ENCODE peak calls at places on chromosomes 7 and 10, in eight cellular contexts. F is spleen, B is HCT116, L is transverse colon, H is prostate gland, W is thyroid gland, N is ovary, D is right lobe of liver. R is an unnamed sample.

GRCh38 chr7:17758008-17758407 is 182.3 kb downstream of the SNX13 start:
- DNase-seq in W (no peak), L (no peak), B (no peak), F (no peak), N (no peak), D (no peak), H (no peak), R (no peak)

GRCh38 chr7:104956753-104957450 is 57.1 kb upstream of the KMT2E start:
- DNase-seq in N (no peak), W (no peak), L (no peak), B (no peak), D (no peak), F (no peak), H (no peak), R (no peak)

GRCh38 chr10:32197423-32197822 is 141.2 kb upstream of the KIF5B start:
- DNase-seq in B (no peak), D (no peak), N (no peak), L (no peak), F (no peak), W (no peak), H (no peak), R (no peak)

GRCh38 chr7:22001345-22002004 is 55.8 kb upstream of the CDCA7L start:
- DNase-seq in W (no peak), D (no peak), F (no peak), H (peak), N (no peak), B (peak), L (no peak), R (no peak)

GRCh38 chr7:131284702-131285419 is 42.8 kb upstream of the MKLN1 start:
- DNase-seq in D (no peak), F (no peak), H (peak), L (no peak), W (peak), B (no peak), N (peak), R (peak)

GRCh38 chr10:71790749-71791440 is 17.6 kb upstream of the VSIR start:
- DNase-seq in B (no peak), L (no peak), F (no peak), H (no peak), N (no peak), D (no peak), W (no peak), R (no peak)

GRCh38 chr10:44968101-44968886 is 8.7 kb downstream of the RASSF4 start:
- DNase-seq in D (no peak), W (no peak), H (no peak), L (no peak), B (no peak), N (no peak), F (peak), R (no peak)

GRCh38 chr7:42868456-42868855 is 43.4 kb downstream of the C7orf25 start:
- DNase-seq in D (no peak), H (no peak), L (no peak), N (no peak), W (no peak), F (no peak), B (no peak), R (no peak)

GRCh38 chr10:20466731-20467130 is 430.4 kb downstream of the NEBL start:
- DNase-seq in H (no peak), W (no peak), L (no peak), F (no peak), D (no peak), N (no peak), B (no peak), R (no peak)

GRCh38 chr7:3588341-3588740 is 287.3 kb downstream of the SDK1 start:
- DNase-seq in B (no peak), W (no peak), F (no peak), N (no peak), D (no peak), L (no peak), H (no peak), R (no peak)

GRCh38 chr10:91048380-91048779 is 127.5 kb upstream of the ANKRD1 start:
- DNase-seq in H (no peak), W (no peak), L (no peak), B (no peak), D (no peak), F (no peak), N (no peak), R (no peak)

GRCh38 chr7:135884495-135885237 is 92.5 kb downstream of the MTPN start:
- DNase-seq in H (no peak), N (no peak), L (no peak), B (no peak), W (peak), D (no peak), F (no peak), R (no peak)

GRCh38 chr10:13684252-13684791 is 97.6 kb downstream of the PRPF18 start:
- DNase-seq in N (peak), D (no peak), F (peak), W (peak), H (peak), B (no peak), L (peak), R (peak)

GRCh38 chr7:6462094-6462493 is 14.3 kb upstream of the DAGLB start:
- DNase-seq in D (no peak), F (no peak), H (no peak), B (no peak), L (no peak), N (no peak), W (no peak), R (no peak)

GRCh38 chr7:6640246-6640721 is 3.2 kb downstream of the ZNF316 start:
- DNase-seq in N (no peak), L (no peak), D (no peak), W (no peak), B (no peak), H (no peak), F (no peak), R (peak)

GRCh38 chr7:42193457-42194111 is 43.4 kb downstream of the GLI3 start:
- DNase-seq in W (no peak), H (no peak), L (no peak), N (no peak), F (no peak), B (no peak), D (no peak), R (no peak)

GRCh38 chr7:91894781-91895480 is 14.4 kb upstream of the MTERF1 start:
- DNase-seq in W (no peak), H (no peak), L (no peak), D (no peak), B (no peak), F (no peak), N (no peak), R (no peak)

GRCh38 chr10:89426230-89426868 is 12.0 kb downstream of the IFIT5 start:
- DNase-seq in W (no peak), B (no peak), F (no peak), H (no peak), L (no peak), D (no peak), N (no peak), R (peak)

GRCh38 chr10:122660696-122661095 is 39.0 kb downstream of the C10orf120 start:
- DNase-seq in F (peak), N (no peak), L (no peak), W (no peak), B (no peak), D (no peak), H (no peak), R (no peak)

GRCh38 chr7:106050002-106050742 is 61.9 kb downstream of the SYPL1 start:
- DNase-seq in L (no peak), W (no peak), N (peak), H (no peak), B (no peak), F (no peak), D (no peak), R (peak)

GRCh38 chr10:59433720-59434428 is 71.5 kb upstream of the FAM13C start:
- DNase-seq in L (no peak), W (no peak), B (no peak), N (no peak), H (no peak), F (no peak), D (no peak), R (no peak)

GRCh38 chr7:80369321-80369720 is 142.5 kb downstream of the GNAT3 start:
- DNase-seq in F (no peak), B (no peak), N (no peak), L (no peak), W (no peak), D (no peak), H (no peak), R (no peak)

GRCh38 chr7:76303057-76303828 is 770 bp downstream of the HSPB1 start:
- DNase-seq in H (peak), W (peak), B (peak), D (peak), L (peak), F (peak), N (peak), R (peak)
- TF ChIP-seq POLR2A in H (peak), W (no peak), B (no peak), D (peak), L (no peak), F (no peak), N (peak), R (peak)

DNA sequence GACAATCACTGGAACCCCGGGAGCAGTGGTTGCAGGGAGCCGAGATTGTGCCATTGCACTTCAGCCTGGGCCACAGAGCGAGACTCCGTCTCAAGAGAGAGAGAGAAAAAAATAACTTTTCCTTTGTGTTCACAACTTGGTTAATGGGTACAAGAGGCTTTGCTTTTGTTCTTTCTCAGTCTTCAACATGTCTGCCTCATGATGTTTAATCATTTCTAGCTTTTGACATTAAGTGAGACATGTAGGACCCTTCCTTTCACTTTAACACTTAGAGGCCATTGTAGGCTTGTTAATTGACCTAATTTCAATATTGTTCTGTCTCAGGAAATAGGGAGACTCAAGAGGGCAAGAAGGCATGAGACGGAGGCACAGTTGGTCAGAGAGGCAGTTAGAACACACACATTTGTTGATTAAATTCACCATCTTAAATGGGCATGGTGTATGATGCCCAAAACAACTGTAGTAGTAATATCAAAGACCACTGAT is 9.3 kb upstream of the CRCP start:
- DNase-seq in D (no peak), H (no peak), N (peak), W (no peak), F (no peak), L (no peak), B (no peak), R (no peak)
- TF ChIP-seq POLR2A in D (no peak), H (no peak), N (no peak), W (no peak), F (no peak), L (no peak), B (no peak), R (no peak)

GRCh38 chr7:66681491-66682349 is 53.0 kb downstream of the KCTD7 start:
- DNase-seq in D (peak), B (peak), W (peak), N (peak), F (peak), H (peak), L (peak), R (peak)
- TF ChIP-seq POLR2A in D (peak), B (peak), W (peak), N (peak), F (peak), H (peak), L (peak), R (peak)

GRCh38 chr7:100093925-100094486 is 5.2 kb downstream of the COPS6 start:
- DNase-seq in F (no peak), D (no peak), B (no peak), N (no peak), W (no peak), L (no peak), H (no peak), R (no peak)
- TF ChIP-seq POLR2A in F (no peak), D (no peak), B (no peak), N (no peak), W (no peak), L (no peak), H (no peak), R (no peak)

GRCh38 chr10:22436526-22436892 is 91.2 kb downstream of the SPAG6 start:
- DNase-seq in H (no peak), B (no peak), L (peak), D (no peak), F (no peak), N (no peak), W (no peak), R (no peak)

GRCh38 chr10:22438714-22439113 is 93.4 kb downstream of the SPAG6 start:
- DNase-seq in W (no peak), D (no peak), F (no peak), B (no peak), H (no peak), N (no peak), L (no peak), R (no peak)

GRCh38 chr10:22437620-22438588 is 92.6 kb downstream of the SPAG6 start:
- DNase-seq in N (peak), L (no peak), D (no peak), F (no peak), B (no peak), H (peak), W (no peak), R (no peak)

GRCh38 chr10:22435650-22436049 is 90.4 kb downstream of the SPAG6 start:
- DNase-seq in F (peak), W (no peak), D (no peak), L (peak), B (no peak), N (peak), H (no peak), R (no peak)

DNA sequence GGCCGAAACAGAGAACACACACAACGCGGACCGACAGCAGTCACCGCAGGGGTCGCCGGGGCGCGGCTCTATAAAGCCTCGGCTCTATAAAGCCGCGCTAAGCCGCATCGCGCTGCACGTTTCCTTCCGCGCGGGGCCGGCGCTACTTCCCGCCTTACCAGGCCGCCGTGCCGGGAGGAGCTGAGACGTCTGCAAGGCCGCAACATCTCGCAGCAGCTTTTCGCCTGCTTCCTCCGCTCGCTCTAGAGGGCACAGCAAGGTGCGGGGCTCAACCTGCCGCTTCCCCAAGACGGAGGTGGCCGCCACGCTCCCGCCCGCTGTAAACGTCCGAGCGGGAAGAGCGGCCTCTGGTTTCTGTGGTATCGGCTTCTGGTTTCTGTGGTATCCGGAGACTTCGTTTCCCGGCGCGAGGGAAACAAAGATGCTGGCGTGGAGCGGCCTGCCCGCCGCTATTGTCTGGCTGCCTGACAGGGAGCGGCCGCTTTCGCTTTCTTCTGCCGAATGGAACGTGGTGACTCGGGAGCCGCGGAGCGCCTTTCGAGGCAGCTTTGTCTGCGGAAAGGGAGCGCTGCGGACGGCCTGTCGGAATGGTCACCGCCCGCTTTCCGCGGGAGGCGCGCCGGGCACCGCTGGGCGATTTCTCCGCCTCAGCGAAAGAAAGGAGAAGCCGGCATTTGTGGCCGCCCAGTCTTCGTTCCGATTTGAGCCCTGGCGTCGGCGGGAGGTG is 91.8 kb downstream of the SPAG6 start:
- DNase-seq in W (peak), B (peak), F (peak), L (peak), D (peak), H (peak), N (peak), R (peak)
- TF ChIP-seq POLR2A in W (no peak), B (peak), F (peak), L (peak), D (peak), H (peak), N (peak), R (peak)

GRCh38 chr7:120591-120991 is 71.8 kb upstream of the FAM20C start:
- DNase-seq in H (no peak), N (no peak), D (peak), B (no peak), W (peak), F (no peak), L (no peak), R (no peak)
- TF ChIP-seq POLR2A in H (no peak), N (no peak), D (no peak), B (no peak), W (no peak), F (no peak), L (no peak), R (no peak)

GRCh38 chr7:54812747-54813146 is 53.7 kb upstream of the SEC61G start:
- DNase-seq in B (no peak), N (no peak), L (no peak), W (no peak), F (no peak), H (no peak), D (no peak), R (no peak)

GRCh38 chr7:54811016-54811924 is 52.3 kb upstream of the SEC61G start:
- DNase-seq in L (no peak), B (no peak), W (no peak), N (no peak), H (no peak), D (no peak), F (no peak), R (no peak)

GRCh38 chr7:54813398-54813797 is 54.4 kb upstream of the SEC61G start:
- DNase-seq in D (no peak), H (no peak), B (no peak), W (no peak), L (no peak), N (no peak), F (no peak), R (peak)

GRCh38 chr7:54811925-54812264 is 52.9 kb upstream of the SEC61G start:
- DNase-seq in L (no peak), B (no peak), F (no peak), H (no peak), D (no peak), W (no peak), N (no peak), R (no peak)

DNA sequence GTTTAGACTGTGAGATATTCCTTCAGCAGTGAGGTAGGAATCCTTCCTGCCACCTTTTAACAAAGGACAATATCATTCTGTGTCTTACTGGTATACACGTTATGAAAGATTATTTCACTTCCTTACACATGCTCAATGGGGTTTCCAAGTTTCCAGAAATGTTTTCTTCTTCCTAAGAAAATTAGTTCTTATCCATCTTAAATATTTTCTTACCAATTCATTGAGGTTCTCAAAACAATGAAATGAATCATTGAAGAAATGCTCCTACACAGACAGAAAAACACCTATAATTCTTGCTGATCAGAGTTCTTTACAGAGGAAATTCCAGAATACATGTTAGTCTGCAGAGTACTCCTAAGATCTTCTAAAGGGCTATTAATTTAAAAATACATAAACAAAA is 51.4 kb upstream of the SEC61G start:
- DNase-seq in B (no peak), W (no peak), D (no peak), F (no peak), H (no peak), L (no peak), N (no peak), R (no peak)
- TF ChIP-seq POLR2A in B (no peak), W (no peak), D (no peak), F (no peak), H (no peak), L (no peak), N (no peak), R (no peak)

GRCh38 chr10:34985146-34985545 is 105.0 kb downstream of the CUL2 start:
- DNase-seq in W (no peak), F (no peak), L (no peak), D (no peak), N (no peak), B (no peak), H (no peak), R (no peak)

GRCh38 chr10:34993782-34994181 is 96.4 kb downstream of the CUL2 start:
- DNase-seq in D (no peak), B (no peak), W (no peak), L (no peak), H (no peak), F (no peak), N (no peak), R (no peak)

GRCh38 chr10:34985823-34986222 is 104.3 kb downstream of the CUL2 start:
- DNase-seq in D (no peak), F (no peak), W (peak), B (no peak), L (peak), N (no peak), H (no peak), R (no peak)

DNA sequence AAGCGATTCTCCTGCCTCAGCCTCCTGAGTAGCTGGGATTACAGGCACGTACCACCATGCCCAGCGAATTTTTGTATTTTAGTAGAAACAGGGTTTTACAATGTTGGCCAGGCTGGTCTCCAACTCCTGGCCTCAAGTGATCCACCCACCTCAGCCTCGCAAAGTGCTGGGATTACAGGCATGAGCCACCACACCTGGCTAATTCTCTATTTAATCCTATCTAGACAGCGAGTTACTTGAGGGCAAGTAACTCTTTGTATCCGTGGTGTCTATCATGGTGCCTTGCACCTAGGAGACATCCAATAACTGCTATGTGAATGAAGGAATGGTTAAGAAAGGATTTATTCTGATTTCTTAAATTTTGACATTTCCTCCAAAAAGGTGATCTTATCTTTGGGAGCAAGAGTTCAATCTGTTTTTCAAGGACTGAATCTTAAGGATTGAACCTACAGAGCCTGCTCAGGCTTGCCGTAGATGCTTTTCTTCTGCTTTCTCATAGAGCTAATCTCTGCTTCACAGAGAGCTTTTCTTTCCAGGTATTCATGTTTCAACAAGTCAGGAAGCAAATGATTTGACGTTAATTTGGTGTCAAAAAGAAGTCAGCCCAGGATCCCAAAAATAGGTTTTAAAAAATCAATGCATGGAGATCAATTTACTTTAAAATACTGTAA is 101.6 kb downstream of the CUL2 start:
- DNase-seq in L (no peak), N (no peak), H (peak), W (no peak), D (no peak), B (no peak), F (no peak), R (no peak)
- TF ChIP-seq POLR2A in L (no peak), N (no peak), H (no peak), W (no peak), D (no peak), B (no peak), F (no peak), R (no peak)

DNA sequence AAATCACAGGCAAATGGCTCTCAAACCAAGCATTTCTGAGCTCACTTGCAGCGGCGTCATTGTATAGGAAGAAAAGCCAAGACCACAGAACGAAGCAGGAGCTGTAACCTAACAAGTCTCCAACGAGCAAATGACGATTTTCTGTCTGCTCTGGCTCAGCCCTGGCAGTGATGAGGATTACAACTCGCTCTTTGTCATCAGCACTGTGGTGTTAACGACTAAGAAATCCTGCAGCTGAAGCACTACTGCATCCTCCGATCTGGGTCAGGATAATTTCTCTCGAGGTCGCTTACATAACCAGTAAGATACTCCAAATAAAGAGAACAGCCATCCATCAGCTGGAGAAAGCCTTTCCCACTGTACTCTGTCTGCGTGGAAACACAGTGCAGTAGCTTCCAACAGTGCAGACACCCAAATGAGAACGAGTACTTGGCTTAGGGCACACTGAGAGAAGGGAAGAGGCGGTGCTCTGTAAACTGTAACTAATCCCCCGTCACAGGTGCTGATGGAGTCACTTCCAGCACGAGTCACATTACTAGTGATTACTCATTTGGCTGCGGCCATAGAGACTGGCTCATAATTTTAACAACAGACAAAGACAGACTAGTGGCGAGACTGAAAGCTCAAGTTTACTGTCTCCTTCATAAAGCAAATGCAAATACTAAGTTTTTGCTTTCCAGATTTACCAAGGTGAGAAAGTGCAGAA is 135.8 kb downstream of the NRBF2 start:
- DNase-seq in W (peak), D (peak), H (peak), N (peak), F (peak), B (peak), L (peak), R (peak)
- TF ChIP-seq POLR2A in W (peak), D (peak), H (peak), N (peak), F (peak), B (peak), L (peak), R (peak)

R was measured in tibial nerve.